ENCODE peak calls at places on chromosomes 11 and 22, in seven cellular contexts. W is effector CD4-positive, alpha-beta T cell; H is left cardiac atrium; U is ovary; O is posterior cingulate gyrus; Y is NCI-H510A treated with DMSO at 0.1 percent for 48 hours; B is activated T-cell treated with anti-CD3 and anti-CD28 coated beads, Interleukin-2, amount 50 U/mL, for 72 hours. L is an unnamed sample.

GRCh38 chr11:84384637-84385227 is 1098.6 kb upstream of the CCDC90B start:
- DNase-seq in W (no peak), H (peak; percentile 38), U (peak; percentile 14), O (no peak), Y (peak; percentile 32), B (peak; percentile 20), L (no peak)

GRCh38 chr11:109320595-109320994 is 101.4 kb upstream of the C11orf87 start:
- DNase-seq in W (no peak), H (no peak), U (no peak), O (no peak), Y (no peak), B (no peak), L (no peak)

GRCh38 chr11:63710476-63711217 is 29.3 kb downstream of the RTN3 start:
- DNase-seq in W (no peak), H (no peak), U (no peak), O (no peak), Y (no peak), B (no peak), L (no peak)

GRCh38 chr11:113549611-113550061 is 74.4 kb upstream of the DRD2 start:
- DNase-seq in W (no peak), H (no peak), U (no peak), O (no peak), Y (no peak), B (no peak), L (no peak)

GRCh38 chr11:115941481-115941993 is 437.3 kb upstream of the CADM1 start:
- DNase-seq in W (no peak), H (peak; percentile 77), U (peak; percentile 46), O (peak; percentile 91), Y (no peak), B (no peak), L (no peak)

GRCh38 chr11:65611028-65611757 is 2.8 kb downstream of the MAP3K11 start:
- DNase-seq in W (no peak), H (peak; percentile 79), U (no peak), O (peak; percentile 86), Y (no peak), B (no peak), L (no peak)

GRCh38 chr22:19942886-19943664 is 1.5 kb upstream of the TXNRD2 start:
- DNase-seq in W (no peak), H (peak; percentile 24), U (peak; percentile 79), O (no peak), Y (no peak), B (no peak), L (no peak)

GRCh38 chr11:20739004-20739612 is 69.7 kb downstream of the NELL1 start:
- DNase-seq in W (no peak), H (no peak), U (no peak), O (no peak), Y (peak; percentile 48), B (no peak), L (no peak)

GRCh38 chr22:24247011-24247507 is 2.2 kb upstream of the GGT5 start:
- DNase-seq in W (no peak), H (peak; percentile 48), U (no peak), O (no peak), Y (no peak), B (no peak), L (no peak)

L was measured in SHP77 treated with DMSO at 0.1 percent for 48 hours.